ENCODE peak calls at places on chromosomes 6 and 20, in five cellular contexts. A is mucosa of descending colon, T is cardiac fibroblast, N is WTC11, B is left ventricle myocardium inferior. G is an unnamed sample.

GRCh38 chr20:14600527-14600926 is 263.1 kb upstream of the FLRT3 start:
- DNase-seq in A (no peak), T (no peak), N (no peak), B (no peak), G (no peak)

GRCh38 chr6:78810698-78811097 is 56.7 kb upstream of the IRAK1BP1 start:
- DNase-seq in A (no peak), T (peak; percentile 90), N (no peak), B (no peak), G (peak; percentile 78)

GRCh38 chr20:37282558-37282957 is 6.9 kb upstream of the MANBAL start:
- DNase-seq in A (no peak), T (peak; percentile 80), N (no peak), B (no peak), G (no peak)

GRCh38 chr20:13212750-13213149 is 8.3 kb upstream of the ISM1 start:
- DNase-seq in A (no peak), T (no peak), N (no peak), B (no peak), G (no peak)

GRCh38 chr6:127475823-127476176 is 16.6 kb upstream of the KIAA0408 start:
- DNase-seq in A (no peak), T (no peak), N (no peak), B (peak; percentile 12), G (no peak)

GRCh38 chr20:44646641-44647274 is 4.7 kb downstream of the ADA start:
- DNase-seq in A (no peak), T (peak; percentile 81), N (no peak), B (no peak), G (no peak)

GRCh38 chr20:58306421-58307261 is 2.9 kb upstream of the RAB22A start:
- DNase-seq in A (peak; percentile 41), T (peak; percentile 81), N (no peak), B (no peak), G (no peak)

GRCh38 chr6:123363912-123364311 is 272.8 kb downstream of the TRDN start:
- DNase-seq in A (no peak), T (no peak), N (no peak), B (no peak), G (no peak)

GRCh38 chr20:50286174-50286511 is 95.5 kb downstream of the CEBPB start:
- DNase-seq in A (no peak), T (no peak), N (no peak), B (no peak), G (no peak)

GRCh38 chr6:28864321-28864923 is 59.4 kb downstream of the TRIM27 start:
- DNase-seq in A (no peak), T (no peak), N (no peak), B (no peak), G (no peak)

DNA sequence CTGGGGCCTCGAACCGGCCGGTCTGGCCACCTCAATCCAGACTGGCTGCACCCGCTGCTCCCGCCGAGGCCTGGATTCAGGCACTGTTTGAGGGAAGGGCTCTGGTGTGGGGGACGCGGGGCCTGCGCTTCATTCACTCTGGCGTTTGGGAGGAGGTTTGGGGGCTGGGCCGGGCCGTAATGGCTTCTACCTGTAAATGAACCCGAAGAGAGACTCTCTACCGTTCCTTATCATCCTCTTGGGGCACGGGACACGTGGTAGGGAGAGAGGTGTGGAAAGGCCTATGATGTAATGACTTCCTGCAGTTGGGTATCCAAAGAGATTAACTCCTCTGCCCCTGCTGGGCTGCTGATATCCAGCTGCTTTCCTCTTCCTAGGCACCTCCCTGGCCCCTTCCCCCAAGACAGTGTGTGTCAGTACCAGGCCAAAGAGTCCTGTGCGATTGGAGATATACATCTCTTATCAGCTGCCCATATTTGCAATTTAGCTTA is 1.8 kb downstream of the FOXO3 start:
- DNase-seq in A (peak; percentile 67), T (peak; percentile 83), N (peak; percentile 74), B (peak; percentile 64), G (peak; percentile 69)
- TF ChIP-seq CTCF in A (no peak), T (no peak), N (no peak), B (peak; percentile 29), G (no peak)

DNA sequence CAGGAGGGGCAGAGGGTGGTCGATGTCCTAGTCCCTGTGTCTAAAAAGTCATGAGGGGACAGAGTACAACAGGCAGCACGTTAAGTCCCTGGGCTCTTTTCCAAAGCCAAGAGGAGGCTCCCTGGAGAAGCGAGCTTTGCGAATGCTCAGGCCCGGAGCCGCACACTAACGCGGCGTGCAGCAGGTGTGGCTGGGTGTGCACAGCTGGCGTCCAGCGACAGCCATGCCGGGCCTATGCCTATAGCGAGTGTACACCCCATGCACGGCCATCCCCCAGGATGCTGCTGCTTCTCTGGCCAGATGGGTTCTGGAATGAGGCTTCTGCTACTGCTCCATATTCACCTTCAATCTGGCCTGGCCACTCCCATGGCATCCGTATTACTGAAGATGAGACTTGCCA is 131.3 kb downstream of the PRND start:
- DNase-seq in A (no peak), T (no peak), N (no peak), B (no peak), G (no peak)
- TF ChIP-seq CTCF in A (no peak), T (no peak), N (no peak), B (no peak), G (no peak)

GRCh38 chr20:54197621-54198604 is 10.0 kb upstream of the PFDN4 start:
- DNase-seq in A (no peak), T (peak; percentile 85), N (no peak), B (no peak), G (peak; percentile 53)
- TF ChIP-seq CTCF in A (no peak), T (peak; percentile 52), N (no peak), B (no peak), G (peak; percentile 57)

DNA sequence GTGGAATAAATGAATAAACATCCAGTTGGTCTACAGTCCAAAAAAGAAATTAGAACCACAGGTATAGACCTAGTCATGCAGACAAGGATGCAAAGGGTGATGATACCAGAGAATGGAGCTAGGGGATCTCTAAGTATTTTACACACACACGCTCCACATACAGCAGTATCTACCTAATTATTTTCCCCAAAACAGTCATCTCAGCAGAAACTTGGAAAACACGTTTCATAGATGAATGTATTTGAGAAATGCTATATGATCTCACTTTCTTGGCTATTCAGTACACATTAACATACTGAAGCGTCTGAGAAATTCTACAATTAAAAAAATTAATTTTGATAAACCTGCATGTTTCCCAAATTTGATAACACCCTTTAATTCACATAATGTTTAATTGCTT is 155.3 kb downstream of the MTFR2 start:
- DNase-seq in A (no peak), T (no peak), N (no peak), B (no peak), G (no peak)
- TF ChIP-seq CTCF in A (no peak), T (no peak), N (no peak), B (no peak), G (no peak)

GRCh38 chr6:89355511-89356185 is 3.1 kb upstream of the UBE2J1 start:
- DNase-seq in A (no peak), T (no peak), N (no peak), B (no peak), G (no peak)

GRCh38 chr6:89353118-89353556 is 615 bp upstream of the UBE2J1 start:
- DNase-seq in A (no peak), T (no peak), N (no peak), B (peak; percentile 19), G (no peak)

GRCh38 chr6:89352329-89353117 is at the start of gene UBE2J1:
- DNase-seq in A (peak; percentile 97), T (peak; percentile 95), N (peak; percentile 84), B (peak; percentile 96), G (peak; percentile 98)

GRCh38 chr6:89351632-89352328 is 742 bp downstream of the UBE2J1 start:
- DNase-seq in A (no peak), T (peak; percentile 20), N (no peak), B (no peak), G (no peak)

DNA sequence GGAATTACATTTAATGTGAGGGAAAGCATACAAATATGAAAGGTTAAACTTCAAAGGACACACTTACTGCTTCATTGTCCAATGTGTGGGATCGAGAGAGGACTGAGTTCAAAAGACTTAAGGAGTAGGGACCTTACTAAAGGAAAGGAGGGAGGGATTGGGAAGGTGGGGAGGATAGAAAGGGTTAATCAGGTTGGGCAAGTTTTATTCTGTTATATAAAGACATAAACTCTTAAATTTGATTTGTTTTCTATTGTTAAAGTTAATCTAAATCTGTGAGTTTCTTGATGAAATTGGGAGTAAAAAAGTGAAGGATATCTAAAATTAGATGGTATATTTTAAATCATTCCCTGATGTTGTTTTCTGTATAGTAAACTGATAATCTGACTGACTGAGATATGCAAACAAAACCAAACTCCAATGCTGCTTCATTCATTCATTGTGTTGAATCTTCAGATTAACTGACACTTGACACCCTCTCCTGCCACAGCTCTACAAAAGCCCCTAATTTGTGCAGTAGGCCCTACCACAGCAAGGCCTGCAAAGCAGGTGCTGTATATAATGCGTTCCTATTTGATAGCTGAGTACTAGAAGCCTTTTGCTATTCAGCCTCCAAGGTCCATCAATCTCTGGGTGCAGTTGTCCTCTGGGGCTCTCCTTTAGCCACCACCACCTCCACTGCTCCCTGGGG is 1.3 kb upstream of the UBE2J1 start:
- DNase-seq in A (no peak), T (no peak), N (no peak), B (no peak), G (no peak)
- TF ChIP-seq CTCF in A (no peak), T (no peak), N (no peak), B (no peak), G (no peak)

GRCh38 chr6:166444446-166444845 is 61.7 kb upstream of the MPC1 start:
- DNase-seq in A (no peak), T (no peak), N (no peak), B (no peak), G (no peak)

GRCh38 chr6:166442131-166442530 is 59.4 kb upstream of the MPC1 start:
- DNase-seq in A (no peak), T (no peak), N (no peak), B (no peak), G (no peak)

GRCh38 chr6:166441641-166442078 is 58.9 kb upstream of the MPC1 start:
- DNase-seq in A (no peak), T (no peak), N (no peak), B (no peak), G (no peak)

GRCh38 chr6:166440729-166441128 is 58.0 kb upstream of the MPC1 start:
- DNase-seq in A (no peak), T (no peak), N (no peak), B (no peak), G (no peak)

GRCh38 chr6:166443166-166443565 is 60.4 kb upstream of the MPC1 start:
- DNase-seq in A (no peak), T (no peak), N (no peak), B (no peak), G (no peak)
- TF ChIP-seq CTCF in A (no peak), T (no peak), N (no peak), B (no peak), G (no peak)

DNA sequence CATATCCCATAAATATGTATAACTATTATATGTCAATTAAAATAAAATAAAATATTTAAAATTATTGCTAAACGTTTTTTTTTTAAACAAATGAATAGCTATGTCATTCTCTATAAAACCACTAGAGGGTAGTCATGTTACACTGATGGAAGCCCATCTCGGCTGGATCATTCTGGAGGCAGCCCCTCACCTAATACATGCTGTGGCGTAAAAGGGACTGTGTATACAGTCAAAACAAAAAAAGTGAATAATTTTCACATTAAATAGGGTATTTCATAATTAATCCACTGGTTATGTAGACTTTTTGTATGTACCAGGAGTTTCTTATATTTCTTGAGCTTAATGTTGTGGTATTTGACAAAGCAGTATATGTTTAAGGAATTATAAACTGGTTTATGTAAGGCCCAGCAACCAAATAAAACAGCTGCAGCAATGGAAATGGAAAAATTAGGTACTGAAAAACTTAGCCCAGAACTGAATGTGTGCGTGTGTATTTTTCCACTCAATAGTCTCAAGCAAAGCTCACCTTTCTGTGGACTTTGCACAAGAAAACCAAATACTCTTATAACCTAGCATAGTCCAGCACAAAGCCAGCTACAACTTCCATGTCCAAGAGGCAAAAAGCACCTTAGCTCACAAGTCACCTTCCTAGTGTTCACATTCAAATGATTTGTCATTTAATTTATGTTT is 81.7 kb downstream of the COL9A1 start:
- DNase-seq in A (no peak), T (peak; percentile 52), N (no peak), B (no peak), G (no peak)
- TF ChIP-seq CTCF in A (peak; percentile 51), T (peak; percentile 62), N (peak; percentile 69), B (peak; percentile 86), G (peak; percentile 75)

GRCh38 chr6:3835055-3835731 is 14.0 kb upstream of the FAM50B start:
- DNase-seq in A (no peak), T (peak; percentile 34), N (no peak), B (no peak), G (peak; percentile 82)
- TF ChIP-seq CTCF in A (no peak), T (no peak), N (no peak), B (peak; percentile 17), G (peak; percentile 43)

G was measured in right lobe of liver.